ENCODE peak calls at places on chromosomes 4 and X, in four cellular contexts. C is stomach, A is suprapubic skin, E is SK-N-SH. T is an unnamed sample.

GRCh38 chr4:145098675-145099037 is 545 bp downstream of the ABCE1 start:
- DNase-seq in C (no peak), A (no peak), E (peak), T (peak)

GRCh38 chr4:184453402-184454160 is 20.8 kb downstream of the IRF2 start:
- DNase-seq in C (peak), A (no peak), E (no peak), T (peak)

GRCh38 chr4:71472946-71473345 is 134.1 kb downstream of the SLC4A4 start:
- DNase-seq in C (no peak), A (no peak), E (no peak), T (no peak)

GRCh38 chrX:39810901-39811300 is 286.9 kb downstream of the BCOR start:
- DNase-seq in C (no peak), A (no peak), E (no peak), T (no peak)

GRCh38 chrX:108811891-108812290 is 75.5 kb upstream of the IRS4 start:
- DNase-seq in C (no peak), A (no peak), E (no peak), T (no peak)

GRCh38 chr4:183611210-183611830 is 47.7 kb downstream of the RWDD4 start:
- DNase-seq in C (no peak), A (no peak), E (no peak), T (no peak)

GRCh38 chr4:143482753-143483362 is 30.6 kb upstream of the SMARCA5 start:
- DNase-seq in C (no peak), A (no peak), E (peak), T (no peak)

GRCh38 chrX:119736206-119736764 is 22.1 kb upstream of the SOWAHD start:
- DNase-seq in C (no peak), A (no peak), E (no peak), T (no peak)

GRCh38 chr4:186144180-186144579 is 39.7 kb downstream of the FAM149A start:
- DNase-seq in C (no peak), A (no peak), E (peak), T (peak)

GRCh38 chr4:136863756-136864155 is 668.5 kb downstream of the PCDH18 start:
- DNase-seq in C (no peak), A (no peak), E (no peak), T (no peak)

GRCh38 chr4:82852751-82853053 is 38.3 kb downstream of the SEC31A start:
- DNase-seq in C (no peak), A (no peak), E (no peak), T (no peak)

GRCh38 chr4:22187203-22187835 is 238.7 kb upstream of the KCNIP4 start:
- DNase-seq in C (no peak), A (no peak), E (no peak), T (no peak)

GRCh38 chr4:79673898-79674297 is 265.9 kb upstream of the GK2 start:
- DNase-seq in C (no peak), A (no peak), E (no peak), T (no peak)

GRCh38 chrX:18026171-18026570 is 165.1 kb upstream of the RAI2 start:
- DNase-seq in C (no peak), A (no peak), E (no peak), T (no peak)

GRCh38 chr4:165299399-165300060 is 27.9 kb upstream of the MSMO1 start:
- DNase-seq in C (no peak), A (no peak), E (no peak), T (no peak)

GRCh38 chr4:165331316-165331715 is 3.8 kb downstream of the MSMO1 start:
- DNase-seq in C (no peak), A (no peak), E (no peak), T (no peak)

GRCh38 chrX:47146121-47146935 is 1.3 kb downstream of the RBM10 start:
- DNase-seq in C (no peak), A (no peak), E (no peak), T (no peak)

GRCh38 chrX:3221643-3222042 is 124.8 kb downstream of the MXRA5 start:
- DNase-seq in C (no peak), A (no peak), E (no peak), T (no peak)

GRCh38 chr4:106529348-106530033 is 160.9 kb upstream of the GIMD1 start:
- DNase-seq in C (no peak), A (no peak), E (no peak), T (no peak)

GRCh38 chrX:80879143-80879542 is 69.5 kb upstream of the BRWD3 start:
- DNase-seq in C (peak), A (no peak), E (no peak), T (peak)

GRCh38 chr4:3440979-3441500 is 728 bp upstream of the HGFAC start:
- DNase-seq in C (no peak), A (no peak), E (no peak), T (no peak)

GRCh38 chrX:141375011-141375730 is 132.9 kb upstream of the SPANXC start:
- DNase-seq in C (no peak), A (no peak), E (no peak), T (no peak)

GRCh38 chrX:9816094-9816700 is 30.0 kb downstream of the SHROOM2 start:
- DNase-seq in C (no peak), A (no peak), E (no peak), T (no peak)

GRCh38 chr4:138204507-138204906 is 37.6 kb downstream of the SLC7A11 start:
- DNase-seq in C (no peak), A (no peak), E (no peak), T (no peak)

GRCh38 chr4:37651781-37652377 is 34.3 kb downstream of the RELL1 start:
- DNase-seq in C (no peak), A (no peak), E (no peak), T (no peak)

GRCh38 chr4:37645736-37646135 is 40.4 kb downstream of the RELL1 start:
- DNase-seq in C (no peak), A (no peak), E (no peak), T (no peak)

GRCh38 chr4:37646237-37646636 is 39.9 kb downstream of the RELL1 start:
- DNase-seq in C (no peak), A (no peak), E (no peak), T (no peak)

GRCh38 chr4:37644962-37645361 is 41.2 kb downstream of the RELL1 start:
- DNase-seq in C (no peak), A (no peak), E (no peak), T (no peak)

DNA sequence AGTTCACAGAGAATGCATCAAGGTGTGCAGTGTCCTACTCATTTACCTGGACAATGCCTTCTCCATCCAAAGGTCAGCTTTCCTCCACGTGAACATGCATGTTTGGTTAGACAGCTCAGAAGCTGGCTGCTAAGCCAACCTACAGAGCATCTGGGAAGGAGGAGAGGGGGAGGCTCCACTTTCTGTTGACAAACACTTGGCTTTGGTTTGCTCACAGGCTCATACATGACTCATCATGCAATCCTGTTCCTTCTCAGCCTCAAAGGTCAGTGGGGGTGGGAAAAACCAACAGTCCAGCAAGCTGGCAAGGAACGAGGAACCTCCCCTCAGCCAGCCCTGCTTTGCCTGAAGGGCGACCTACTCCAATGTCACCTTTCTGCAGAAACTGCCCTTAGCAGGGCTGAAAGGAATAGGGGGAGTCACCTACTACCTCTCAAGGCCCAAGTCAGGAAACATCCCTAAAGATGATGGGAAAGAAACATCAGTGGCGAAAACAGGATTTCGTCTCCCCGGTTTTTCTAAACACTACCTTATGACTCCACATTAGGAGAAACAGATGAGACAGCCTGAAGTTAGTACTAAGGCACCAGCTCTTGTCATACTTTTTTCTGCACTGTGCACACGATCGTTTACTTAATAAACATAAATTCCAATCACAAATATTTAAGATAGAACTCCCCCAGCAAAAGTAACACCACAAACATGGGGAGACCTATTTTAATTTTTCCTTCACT is 37.9 kb downstream of the RELL1 start:
- DNase-seq in C (peak), A (peak), E (no peak), T (no peak)
- TF ChIP-seq POLR2AphosphoS5 in C (no peak), A (peak), E (peak), T (peak)

GRCh38 chrX:4963432-4963831 is 1250.0 kb upstream of the PRKX start:
- DNase-seq in C (no peak), A (no peak), E (no peak), T (no peak)
- TF ChIP-seq CTCF in C (no peak), A (no peak), E (no peak), T (no peak)

GRCh38 chrX:45036161-45036560 is 163.2 kb downstream of the KDM6A start:
- DNase-seq in C (no peak), A (no peak), E (no peak), T (no peak)

GRCh38 chrX:45031830-45032229 is 158.8 kb downstream of the KDM6A start:
- DNase-seq in C (no peak), A (no peak), E (no peak), T (no peak)

DNA sequence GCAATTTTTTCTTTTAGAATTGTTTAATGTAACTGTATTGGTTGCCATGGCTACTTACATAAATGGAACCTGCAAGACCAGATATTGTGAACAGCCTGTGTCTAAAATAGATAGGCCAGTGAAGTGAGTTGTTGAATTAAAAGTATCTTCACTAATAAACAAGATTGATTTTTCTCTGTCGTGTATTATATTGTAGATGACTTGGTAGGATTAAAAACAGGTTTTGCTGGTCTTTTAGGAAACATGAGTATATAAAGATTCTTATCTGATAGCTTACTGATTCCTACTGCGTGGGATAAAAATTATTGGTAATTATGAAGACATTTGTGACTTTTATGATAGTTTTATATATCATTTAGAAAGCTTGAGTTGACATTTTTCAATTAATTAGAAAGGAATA is 162.1 kb downstream of the KDM6A start:
- DNase-seq in C (no peak), A (no peak), E (no peak), T (no peak)
- H3K4me3 ChIP-seq in C (no peak), A (no peak), E (no peak), T (no peak)

GRCh38 chr4:119040711-119041185 is 94.9 kb upstream of the MYOZ2 start:
- DNase-seq in C (no peak), A (no peak), E (no peak), T (no peak)
- TF ChIP-seq POLR2AphosphoS5 in C (no peak), A (no peak), E (peak), T (no peak)

GRCh38 chr4:152779513-152780266 is at the start of the genes ARFIP1 and TIGD4:
- DNase-seq in C (peak), A (peak), E (peak), T (peak)
- TF ChIP-seq CTCF in C (no peak), A (peak), E (peak), T (peak)

DNA sequence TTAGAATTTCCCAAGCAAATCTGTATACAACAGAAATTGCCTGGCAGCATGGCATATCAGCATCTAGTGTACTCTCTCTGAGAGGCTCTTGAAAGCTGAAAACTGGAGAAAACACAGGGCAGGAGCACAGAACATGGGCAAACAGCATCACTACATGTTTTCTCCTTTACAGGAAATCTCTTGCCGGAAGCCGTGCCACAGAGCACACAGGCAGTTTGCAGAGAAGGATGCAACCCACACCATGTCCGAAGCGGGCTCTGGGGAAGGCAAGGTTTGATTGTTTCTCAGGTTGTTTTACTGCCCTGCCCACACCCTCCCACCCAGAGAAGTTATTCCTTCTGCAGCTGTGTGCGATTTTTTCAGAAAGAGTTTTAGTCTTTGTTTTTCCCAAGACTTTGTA is 41.1 kb upstream of the FAM9C start:
- DNase-seq in C (no peak), A (no peak), E (no peak), T (no peak)
- H3K4me3 ChIP-seq in C (no peak), A (no peak), E (no peak), T (no peak)

GRCh38 chr4:25953740-25954139 is 39.7 kb downstream of the SMIM20 start:
- DNase-seq in C (peak), A (no peak), E (no peak), T (no peak)
- TF ChIP-seq POLR2AphosphoS5 in C (no peak), A (no peak), E (no peak), T (no peak)

GRCh38 chr4:19838858-19839257 is 412.8 kb upstream of the SLIT2 start:
- DNase-seq in C (no peak), A (no peak), E (no peak), T (no peak)

GRCh38 chr4:19844436-19844835 is 407.3 kb upstream of the SLIT2 start:
- DNase-seq in C (no peak), A (no peak), E (no peak), T (no peak)

DNA sequence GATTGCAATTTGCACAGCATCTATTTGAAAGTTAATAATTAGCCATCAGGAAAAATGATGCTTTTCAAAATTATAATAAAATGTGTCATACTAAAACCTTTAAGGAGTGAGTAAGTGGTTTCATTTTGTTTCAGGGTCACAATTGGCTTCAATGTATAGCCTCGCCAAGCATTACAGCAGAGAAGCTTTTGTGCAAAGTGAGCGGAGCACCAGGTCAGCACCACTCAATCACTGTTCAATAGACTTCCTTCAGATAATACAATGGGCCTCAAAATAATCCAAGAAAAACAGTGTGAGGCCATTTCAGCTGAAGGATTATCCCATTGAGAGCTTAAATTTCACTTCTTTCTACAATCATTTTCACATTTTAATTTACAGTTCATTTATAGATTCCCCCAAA is 409.2 kb upstream of the SLIT2 start:
- DNase-seq in C (no peak), A (no peak), E (no peak), T (no peak)
- TF ChIP-seq CTCF in C (no peak), A (no peak), E (no peak), T (no peak)

DNA sequence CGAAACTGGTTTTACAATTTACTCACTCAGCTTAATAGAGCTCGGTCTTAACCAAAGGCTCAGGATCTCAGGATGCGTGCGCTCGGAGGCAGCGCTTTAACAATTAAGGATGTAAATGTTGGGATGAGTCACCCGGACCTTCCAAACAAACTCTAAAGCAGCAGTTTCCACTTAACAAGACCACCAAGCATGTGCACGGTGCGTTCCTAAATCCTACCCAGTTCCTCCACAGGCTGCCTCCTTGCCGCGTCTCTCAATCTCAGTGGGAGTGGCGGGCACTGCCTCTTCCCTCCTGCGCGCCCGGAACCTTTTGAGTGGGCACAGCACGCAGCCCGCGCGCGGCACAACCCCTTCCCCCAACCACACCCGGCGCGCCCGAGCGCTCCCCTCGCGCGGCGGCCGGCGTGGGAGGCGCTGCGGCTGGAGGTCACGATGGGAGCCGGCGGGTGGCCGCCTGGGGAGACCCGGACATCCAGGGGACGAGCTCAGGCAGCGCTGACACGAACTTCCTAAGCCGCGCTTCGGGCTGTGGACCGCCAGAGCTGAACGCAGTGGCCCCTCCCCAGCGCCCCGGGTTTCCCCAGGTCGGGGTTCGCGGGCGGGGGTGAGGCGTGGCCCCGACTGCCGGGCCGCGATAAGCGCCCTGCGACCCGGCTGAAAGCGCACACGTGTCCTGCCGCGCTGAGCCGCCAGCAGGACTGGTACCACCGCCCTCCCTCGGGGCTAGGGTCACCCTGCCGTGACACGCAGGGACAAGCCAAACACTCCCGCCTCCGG is at the start of gene ABCG2:
- DNase-seq in C (no peak), A (peak), E (peak), T (no peak)
- H3K4me3 ChIP-seq in C (peak), A (peak), E (peak), T (peak)